ENCODE peak calls at places on chromosomes 5 and 9, in eight cellular contexts. J is coronary artery, P is kidney, E is transverse colon, B is heart right ventricle, G is NB4, C is nephron progenitor cell, W is lung. T is an unnamed sample.

GRCh38 chr5:17308326-17309065 is 91.1 kb downstream of the BASP1 start:
- DNase-seq in P (no peak), C (no peak), G (no peak), J (no peak), W (no peak), B (no peak), E (no peak), T (no peak)

GRCh38 chr9:121744002-121744686 is 92.7 kb downstream of the DAB2IP start:
- DNase-seq in W (no peak), G (peak; percentile 59), C (peak; percentile 51), J (no peak), E (peak; percentile 75), B (peak; percentile 67), P (no peak), T (no peak)

GRCh38 chr9:114611516-114612271 is 603 bp downstream of the TMEM268 start:
- DNase-seq in W (peak; percentile 58), P (peak; percentile 89), J (peak; percentile 78), B (peak; percentile 50), E (peak; percentile 65), C (peak; percentile 79), G (peak; percentile 90), T (peak; percentile 36)

GRCh38 chr5:157059891-157060290 is 975 bp upstream of the HAVCR1 start:
- DNase-seq in C (no peak), W (no peak), J (no peak), G (no peak), P (no peak), B (no peak), E (no peak), T (no peak)

GRCh38 chr5:7039058-7039457 is 325.8 kb downstream of the TENT4A start:
- DNase-seq in P (no peak), J (no peak), B (no peak), G (no peak), C (no peak), W (no peak), E (no peak), T (no peak)

GRCh38 chr9:90979138-90979551 is 177.5 kb downstream of the SYK start:
- DNase-seq in B (no peak), C (no peak), G (no peak), E (no peak), W (no peak), P (no peak), J (no peak), T (no peak)

GRCh38 chr5:143761663-143762062 is 50.3 kb upstream of the HMHB1 start:
- DNase-seq in C (no peak), P (no peak), B (no peak), J (no peak), G (no peak), W (no peak), E (no peak), T (no peak)

GRCh38 chr9:91301161-91301560 is 60.6 kb downstream of the AUH start:
- DNase-seq in P (no peak), G (no peak), E (no peak), J (no peak), C (no peak), W (no peak), B (no peak), T (no peak)

GRCh38 chr5:107781451-107781850 is 110.7 kb upstream of the EFNA5 start:
- DNase-seq in P (no peak), G (no peak), W (no peak), E (no peak), J (no peak), C (no peak), B (no peak), T (no peak)

GRCh38 chr9:83935276-83935890 is 14.2 kb upstream of the KIF27 start:
- DNase-seq in W (no peak), C (no peak), E (no peak), G (no peak), B (no peak), P (no peak), J (no peak), T (no peak)

GRCh38 chr5:88602584-88602983 is 280.4 kb downstream of the MEF2C start:
- DNase-seq in C (peak; percentile 4), E (peak; percentile 11), W (no peak), G (peak; percentile 49), J (no peak), P (peak; percentile 68), B (no peak), T (no peak)

GRCh38 chr5:158387499-158387898 is 528.6 kb upstream of the CLINT1 start:
- DNase-seq in W (no peak), J (no peak), E (no peak), G (no peak), C (no peak), P (no peak), B (no peak), T (no peak)

GRCh38 chr9:36748322-36748899 is 175.7 kb downstream of the MELK start:
- DNase-seq in G (peak; percentile 36), C (peak; percentile 92), J (no peak), P (no peak), B (peak; percentile 29), W (no peak), E (no peak), T (peak; percentile 73)

GRCh38 chr5:146909496-146910068 is 31.0 kb upstream of the PPP2R2B start:
- DNase-seq in C (no peak), J (no peak), P (no peak), B (no peak), W (no peak), E (no peak), G (no peak), T (no peak)

GRCh38 chr5:146910239-146910638 is 31.7 kb upstream of the PPP2R2B start:
- DNase-seq in C (no peak), B (no peak), J (no peak), P (no peak), E (no peak), W (no peak), G (no peak), T (no peak)

GRCh38 chr5:146912874-146913273 is 34.3 kb upstream of the PPP2R2B start:
- DNase-seq in B (no peak), C (no peak), W (no peak), P (no peak), G (no peak), E (no peak), J (no peak), T (no peak)
- TF ChIP-seq CTCF in B (no peak), C (no peak), W (no peak), P (no peak), G (no peak), E (no peak), J (no peak), T (no peak)

GRCh38 chr5:153480401-153480800 is 10.1 kb upstream of the GRIA1 start:
- DNase-seq in B (no peak), E (no peak), P (no peak), C (no peak), G (peak; percentile 54), W (no peak), J (no peak), T (no peak)

GRCh38 chr5:153476767-153477166 is 13.7 kb upstream of the GRIA1 start:
- DNase-seq in G (no peak), E (no peak), W (no peak), C (no peak), B (no peak), J (no peak), P (no peak), T (no peak)
- TF ChIP-seq CTCF in G (no peak), E (no peak), W (no peak), C (no peak), B (no peak), J (no peak), P (no peak), T (no peak)

GRCh38 chr5:54985301-54986268 is at the start of gene ESM1:
- DNase-seq in E (no peak), G (no peak), B (no peak), J (no peak), W (no peak), P (no peak), C (peak; percentile 8), T (no peak)
- TF ChIP-seq CTCF in E (no peak), G (no peak), B (no peak), J (no peak), W (no peak), P (no peak), C (no peak), T (peak; percentile 36)

GRCh38 chr9:94918038-94918753 is 191.7 kb downstream of the AOPEP start:
- DNase-seq in J (peak; percentile 46), B (no peak), G (peak; percentile 28), E (no peak), C (no peak), W (no peak), P (no peak), T (no peak)
- TF ChIP-seq CTCF in J (no peak), B (peak; percentile 3), G (no peak), E (no peak), C (no peak), W (no peak), P (no peak), T (no peak)

GRCh38 chr9:37972346-37972745 is 68.4 kb upstream of the SLC25A51 start:
- DNase-seq in E (no peak), W (no peak), J (no peak), G (no peak), B (no peak), P (peak; percentile 41), C (no peak), T (no peak)
- TF ChIP-seq CTCF in E (no peak), W (no peak), J (no peak), G (no peak), B (no peak), P (no peak), C (peak; percentile 7), T (peak; percentile 37)

DNA sequence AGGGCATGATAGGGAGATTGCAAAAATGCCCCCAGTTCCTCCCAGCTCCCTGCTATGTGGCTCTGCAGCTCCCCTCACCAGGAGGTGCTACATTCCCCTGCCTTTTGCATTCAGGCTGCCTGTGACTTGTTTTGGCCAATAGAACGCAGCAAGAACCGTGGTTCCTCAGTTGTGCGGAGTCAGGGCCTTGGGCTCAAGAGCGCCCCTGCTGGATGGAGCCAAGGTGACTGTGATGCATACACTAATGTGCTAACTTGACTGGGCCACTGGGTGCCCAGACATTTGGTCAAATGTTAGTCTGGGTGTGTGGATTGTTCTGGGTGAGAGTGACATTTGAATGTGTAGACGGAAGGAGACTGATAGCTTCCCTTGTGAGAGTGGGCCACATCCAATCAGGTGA is 123.3 kb upstream of the MVB12B start:
- DNase-seq in P (no peak), C (no peak), J (no peak), W (no peak), G (peak; percentile 42), B (no peak), E (no peak), T (no peak)
- TF ChIP-seq CTCF in P (no peak), C (no peak), J (no peak), W (no peak), G (peak; percentile 55), B (no peak), E (no peak), T (peak; percentile 29)

DNA sequence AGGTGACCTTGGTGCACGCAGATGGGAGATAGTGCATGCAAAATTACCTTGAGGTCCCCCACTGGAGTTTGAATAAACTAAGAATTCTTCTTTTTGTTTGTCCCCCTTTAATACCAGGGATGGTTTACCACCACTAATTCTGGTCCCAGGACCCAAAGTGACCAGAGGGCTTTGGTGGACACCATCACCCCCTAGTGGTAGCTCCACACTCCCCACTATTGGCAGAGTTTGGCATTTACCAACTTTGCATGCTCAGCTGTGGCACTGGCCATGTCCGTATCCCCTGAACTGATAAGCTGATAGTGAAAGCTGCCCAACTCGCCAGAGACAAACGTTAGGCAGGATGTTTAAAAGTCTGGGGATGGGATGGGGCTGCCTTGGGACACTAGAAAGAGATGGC is 3.3 kb downstream of the ASTN2 start:
- DNase-seq in C (peak; percentile 70), P (no peak), E (no peak), B (no peak), W (no peak), G (peak; percentile 39), J (no peak), T (peak; percentile 43)
- TF ChIP-seq CTCF in C (peak; percentile 80), P (peak; percentile 47), E (peak; percentile 51), B (peak; percentile 46), W (peak; percentile 19), G (peak; percentile 79), J (peak; percentile 23), T (peak; percentile 90)